ENCODE peak calls at places on chromosome 13, in five cellular contexts. L, R, T, V and W are unnamed samples. For H3K36me3, the result is how much of the 10 kb centered on the place peaks cover.

GRCh38 chr13:22014469-22014868 is 343.6 kb downstream of the FGF9 start:
- DNase-seq in L (no peak), R (no peak), T (no peak), V (no peak), W (no peak)

GRCh38 chr13:46866150-46866549 is 30.7 kb downstream of the HTR2A start:
- DNase-seq in L (no peak), R (peak), T (no peak), V (peak), W (no peak)

GRCh38 chr13:109496216-109496615 is 290.2 kb downstream of the IRS2 start:
- DNase-seq in L (no peak), R (no peak), T (no peak), V (no peak), W (no peak)

GRCh38 chr13:99218545-99218944 is 17.9 kb downstream of the UBAC2 start:
- DNase-seq in L (no peak), R (no peak), T (no peak), V (no peak), W (no peak)

GRCh38 chr13:29763426-29764180 is 86.8 kb downstream of the UBL3 start:
- DNase-seq in L (no peak), R (no peak), T (no peak), V (no peak), W (no peak)

GRCh38 chr13:30759748-30760147 is 24.4 kb downstream of the ALOX5AP start:
- DNase-seq in L (no peak), R (no peak), T (no peak), V (no peak), W (no peak)

GRCh38 chr13:66803759-66804456 is 426.2 kb downstream of the PCDH9 start:
- DNase-seq in L (no peak), R (no peak), T (no peak), V (no peak), W (no peak)

GRCh38 chr13:92717857-92718256 is 508.8 kb upstream of the GPC6 start:
- DNase-seq in L (no peak), R (no peak), T (no peak), V (no peak), W (no peak)

GRCh38 chr13:111115841-111116500 is 861 bp downstream of the ARHGEF7 start:
- DNase-seq in L (no peak), R (peak), T (no peak), V (no peak), W (no peak)

GRCh38 chr13:80386592-80386991 is 45.7 kb upstream of the SPRY2 start:
- DNase-seq in L (no peak), R (no peak), T (no peak), V (no peak), W (no peak)

GRCh38 chr13:99968521-99969367 is 2.8 kb downstream of the ZIC5 start:
- DNase-seq in L (no peak), R (no peak), T (no peak), V (peak), W (no peak)

GRCh38 chr13:27665333-27665732 is 43.6 kb downstream of the POLR1D start:
- DNase-seq in L (no peak), R (no peak), T (no peak), V (no peak), W (no peak)

GRCh38 chr13:99960663-99961440 is 10.7 kb downstream of the ZIC5 start:
- DNase-seq in L (no peak), R (no peak), T (no peak), V (no peak), W (no peak)

GRCh38 chr13:22311734-22312404 is 641.0 kb downstream of the FGF9 start:
- DNase-seq in L (no peak), R (peak), T (no peak), V (no peak), W (no peak)

GRCh38 chr13:109152311-109152820 is 523.0 kb downstream of the MYO16 start:
- DNase-seq in L (no peak), R (no peak), T (no peak), V (no peak), W (no peak)

GRCh38 chr13:97188207-97188606 is 33.9 kb upstream of the MBNL2 start:
- DNase-seq in L (no peak), R (no peak), T (no peak), V (no peak), W (no peak)

GRCh38 chr13:27374650-27375049 is 49.8 kb upstream of the GTF3A start:
- DNase-seq in L (peak), R (peak), T (peak), V (peak), W (peak)

GRCh38 chr13:75258159-75258782 is 223.7 kb downstream of the TBC1D4 start:
- DNase-seq in L (no peak), R (no peak), T (no peak), V (no peak), W (peak)

GRCh38 chr13:65149687-65150086 is 2080.4 kb downstream of the PCDH9 start:
- DNase-seq in L (no peak), R (no peak), T (no peak), V (no peak), W (no peak)

GRCh38 chr13:103431880-103432279 is 365.7 kb upstream of the SLC10A2 start:
- DNase-seq in L (no peak), R (no peak), T (no peak), V (no peak), W (no peak)

GRCh38 chr13:77533875-77534788 is 1.4 kb upstream of the SCEL start:
- DNase-seq in L (no peak), R (no peak), T (no peak), V (no peak), W (no peak)

GRCh38 chr13:75959861-75960481 is 323.8 kb downstream of the LMO7 start:
- DNase-seq in L (no peak), R (no peak), T (no peak), V (no peak), W (no peak)

GRCh38 chr13:109105899-109106298 is 476.5 kb downstream of the MYO16 start:
- DNase-seq in L (no peak), R (no peak), T (no peak), V (no peak), W (no peak)

GRCh38 chr13:45374917-45375316 is 33.9 kb upstream of the TPT1 start:
- DNase-seq in L (no peak), R (no peak), T (no peak), V (no peak), W (no peak)

GRCh38 chr13:24306632-24307031 is 2.7 kb upstream of the C1QTNF9 start:
- DNase-seq in L (no peak), R (no peak), T (no peak), V (no peak), W (no peak)

GRCh38 chr13:57739089-57739488 is 107.5 kb downstream of the PCDH17 start:
- DNase-seq in L (no peak), R (no peak), T (no peak), V (no peak), W (no peak)

GRCh38 chr13:77372275-77372674 is 45.4 kb upstream of the MYCBP2 start:
- DNase-seq in L (no peak), R (no peak), T (no peak), V (no peak), W (no peak)

DNA sequence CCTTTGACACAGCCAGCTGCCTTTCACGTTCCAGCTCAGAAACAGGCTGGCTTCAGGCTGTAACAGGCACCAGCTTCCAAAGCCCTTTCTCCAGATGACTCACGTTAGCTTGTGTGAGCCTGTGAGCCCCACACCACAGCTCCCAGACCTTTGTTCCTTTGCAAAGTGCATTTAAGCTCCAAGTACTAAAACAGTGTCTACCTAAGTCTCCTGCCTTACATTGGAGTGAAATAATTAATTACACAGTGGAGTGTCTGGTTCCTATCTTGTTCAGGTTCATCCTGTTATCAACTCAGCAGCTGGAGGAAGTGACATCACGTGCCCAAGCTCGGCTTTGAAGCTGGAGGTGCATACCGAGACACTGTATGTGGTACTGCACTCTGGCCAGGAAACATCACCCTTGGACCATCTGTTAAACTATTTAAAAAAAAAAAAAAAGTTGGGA is 475.8 kb downstream of the FOXO1 start:
- DNase-seq in L (no peak), R (peak), T (peak), V (peak), W (peak)
- H3K4me3 ChIP-seq in L (no peak), R (no peak), T (no peak), V (no peak), W (peak)

DNA sequence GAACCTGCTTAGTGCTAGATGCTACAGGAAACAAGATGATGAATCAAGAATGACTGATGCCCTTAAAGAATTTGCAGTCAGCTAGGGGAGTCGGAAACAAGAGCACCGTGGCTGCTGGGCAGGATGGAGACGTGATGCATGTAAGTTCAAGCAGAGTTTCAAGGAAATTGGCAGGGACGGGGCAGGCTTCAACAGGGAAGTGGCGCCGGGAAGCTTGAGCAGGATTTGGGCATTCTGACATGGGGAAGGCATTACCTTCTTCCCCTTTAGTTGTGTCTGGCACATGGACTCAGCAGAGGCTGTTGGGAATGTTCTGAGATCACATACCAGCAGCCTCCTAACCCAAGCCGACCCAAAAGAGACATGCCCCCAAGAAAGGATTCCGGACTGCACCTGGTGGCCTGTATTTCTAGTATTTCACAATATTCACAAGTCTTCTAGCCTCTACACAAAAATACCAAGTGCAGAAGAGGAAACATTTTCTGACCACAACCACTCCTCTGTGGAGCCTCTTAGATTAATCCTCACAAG is 138.2 kb downstream of the CRYL1 start:
- DNase-seq in L (no peak), R (no peak), T (no peak), V (no peak), W (no peak)
- H3K27ac ChIP-seq in L (peak), R (no peak), T (no peak), V (peak), W (no peak)

GRCh38 chr13:33139186-33139585 is 123.0 kb downstream of the KL start:
- DNase-seq in L (peak), R (peak), T (no peak), V (no peak), W (no peak)
- H3K36me3 ChIP-seq in L (under half), R (under half), T (under half), V (under half), W (under half)

DNA sequence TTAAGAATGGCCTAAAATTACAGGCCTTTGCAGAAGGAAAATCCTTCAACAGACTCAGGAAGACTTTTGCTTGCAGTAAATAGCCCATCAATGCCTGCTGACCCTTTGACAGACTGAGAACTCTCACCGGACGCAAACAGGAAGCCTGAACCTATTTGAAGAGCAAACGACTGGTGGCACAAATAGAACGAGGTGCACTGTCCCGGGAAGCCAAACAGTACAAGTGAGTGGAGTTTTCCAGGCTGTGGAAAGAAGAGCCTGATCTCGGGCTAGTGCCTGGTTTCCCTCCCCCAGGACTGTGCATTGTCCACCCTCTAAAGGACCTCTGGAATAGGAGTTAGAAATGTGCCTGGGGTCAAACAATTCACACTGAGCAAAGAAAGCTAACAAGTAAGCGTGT is 165.5 kb downstream of the FGF14 start:
- DNase-seq in L (no peak), R (no peak), T (no peak), V (no peak), W (no peak)
- H3K4me3 ChIP-seq in L (no peak), R (no peak), T (no peak), V (no peak), W (no peak)

GRCh38 chr13:83890358-83890757 is 8.1 kb upstream of the SLITRK1 start:
- DNase-seq in L (no peak), R (no peak), T (no peak), V (no peak), W (no peak)

DNA sequence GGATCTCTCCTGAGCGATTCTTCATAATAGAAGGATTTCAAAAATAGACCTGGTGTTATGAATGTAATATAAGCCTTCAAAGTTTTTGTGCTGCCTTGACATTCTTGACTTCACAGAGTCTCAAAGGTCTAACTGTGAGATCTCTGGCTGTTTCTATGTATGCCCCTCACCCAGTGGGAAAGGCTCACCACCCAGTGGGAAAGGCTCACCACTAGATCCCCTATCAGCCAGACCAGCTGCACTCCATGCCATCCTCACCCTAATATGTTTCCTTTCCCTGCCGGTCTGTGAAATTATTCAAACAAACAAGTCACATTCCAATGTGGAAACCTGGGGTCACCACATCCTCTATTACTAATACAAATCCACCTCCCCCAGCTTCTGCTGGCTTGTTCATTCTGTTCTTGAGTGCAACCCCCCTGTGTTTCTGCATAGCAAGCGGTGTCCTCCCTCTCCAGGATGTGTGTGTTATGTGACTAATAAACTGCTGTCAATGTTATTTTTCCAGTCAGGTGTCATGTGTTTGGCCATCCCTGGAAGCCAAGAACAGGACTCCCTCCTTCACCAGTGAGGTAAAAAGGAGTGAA is 13.8 kb upstream of the SLITRK1 start:
- DNase-seq in L (no peak), R (no peak), T (no peak), V (no peak), W (no peak)
- H3K27ac ChIP-seq in L (no peak), R (no peak), T (no peak), V (no peak), W (no peak)

GRCh38 chr13:73781384-73781783 is 352.8 kb downstream of the KLF12 start:
- DNase-seq in L (no peak), R (no peak), T (no peak), V (no peak), W (no peak)
- H3K36me3 ChIP-seq in L (under half), R (under half), T (under half), V (under half), W (under half)

GRCh38 chr13:19862511-19863313 is 737 bp downstream of the ZMYM5 start:
- DNase-seq in L (no peak), R (peak), T (peak), V (peak), W (peak)

GRCh38 chr13:19864018-19864338 is 529 bp upstream of the ZMYM5 start:
- DNase-seq in L (no peak), R (peak), T (no peak), V (peak), W (no peak)

GRCh38 chr13:19861762-19862161 is 1.7 kb downstream of the ZMYM5 start:
- DNase-seq in L (no peak), R (no peak), T (no peak), V (no peak), W (no peak)

GRCh38 chr13:19863323-19864017 is at the start of gene ZMYM5:
- DNase-seq in L (peak), R (peak), T (peak), V (peak), W (peak)

DNA sequence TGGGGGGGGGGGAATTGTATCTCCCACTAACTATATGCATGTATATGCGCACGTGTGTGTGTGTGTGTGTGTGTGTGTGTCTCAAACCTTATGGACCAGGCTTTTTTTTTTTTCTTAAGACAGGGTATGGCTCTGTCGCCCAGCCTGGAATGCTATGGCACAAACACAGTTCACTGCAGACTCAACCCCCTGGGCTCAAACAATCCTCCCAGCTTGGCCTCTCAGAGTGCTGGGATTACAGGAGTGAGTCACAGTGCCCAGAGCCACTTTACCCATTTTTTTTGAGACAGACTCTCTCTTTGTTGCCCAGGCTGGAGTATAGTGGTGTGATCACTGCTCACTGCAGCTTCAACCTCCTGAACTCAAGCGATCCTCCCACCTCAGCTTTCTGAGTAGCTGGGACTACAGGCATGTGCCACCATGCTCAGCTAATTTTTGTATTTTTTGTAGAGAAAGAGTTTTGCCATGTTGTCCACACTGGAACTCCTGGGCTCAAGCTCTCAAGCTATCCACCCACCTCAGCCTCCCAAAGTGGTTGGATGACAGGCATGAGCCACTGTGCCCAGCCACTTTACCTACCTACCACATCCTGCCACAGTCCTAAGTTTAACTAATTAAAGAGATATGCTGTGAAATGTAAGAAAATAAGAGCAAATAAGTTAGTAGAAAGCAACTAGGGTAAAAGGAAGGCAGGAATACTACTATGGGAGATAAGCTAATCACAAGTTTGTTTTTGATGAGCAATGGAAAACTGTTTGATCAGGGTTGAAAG is 2.4 kb downstream of the ZMYM5 start:
- DNase-seq in L (no peak), R (no peak), T (no peak), V (peak), W (no peak)
- H3K4me3 ChIP-seq in L (peak), R (peak), T (no peak), V (peak), W (peak)